ENCODE peak calls at places on chromosomes 11 and 22, in four cellular contexts. One of them, this sample, is unnamed.

GRCh38 chr11:1531961-1532586 is 40.0 kb downstream of the DUSP8 start:
- DNase-seq in HFF-Myc: peak; percentile 32
- DNase-seq in AG10803: peak; percentile 91
- DNase-seq in vagina: no peak
- DNase-seq in this sample: no peak

GRCh38 chr11:123033895-123034294 is 28.0 kb downstream of the HSPA8 start:
- DNase-seq in HFF-Myc: no peak
- DNase-seq in AG10803: no peak
- DNase-seq in vagina: no peak
- DNase-seq in this sample: no peak

GRCh38 chr22:20092477-20092854 is 12.4 kb downstream of the DGCR8 start:
- DNase-seq in HFF-Myc: no peak
- DNase-seq in AG10803: no peak
- DNase-seq in vagina: no peak
- DNase-seq in this sample: no peak

GRCh38 chr11:5937868-5938602 is 4.0 kb upstream of the OR56A3 start:
- DNase-seq in HFF-Myc: no peak
- DNase-seq in AG10803: no peak
- DNase-seq in vagina: no peak
- DNase-seq in this sample: no peak

GRCh38 chr11:123546515-123546914 is 107.9 kb downstream of the SCN3B start:
- DNase-seq in HFF-Myc: no peak
- DNase-seq in AG10803: peak; percentile 92
- DNase-seq in vagina: no peak
- DNase-seq in this sample: no peak

GRCh38 chr11:35103366-35104194 is 35.4 kb upstream of the CD44 start:
- DNase-seq in HFF-Myc: no peak
- DNase-seq in AG10803: peak; percentile 36
- DNase-seq in vagina: no peak
- DNase-seq in this sample: no peak

GRCh38 chr11:9823887-9824385 is 160.1 kb downstream of the SWAP70 start:
- DNase-seq in HFF-Myc: no peak
- DNase-seq in AG10803: no peak
- DNase-seq in vagina: no peak
- DNase-seq in this sample: no peak

GRCh38 chr11:60566773-60567172 is 51.6 kb downstream of the MS4A13 start:
- DNase-seq in HFF-Myc: no peak
- DNase-seq in AG10803: no peak
- DNase-seq in vagina: no peak
- DNase-seq in this sample: no peak

GRCh38 chr22:32801436-32802290 is at the start of gene TIMP3:
- DNase-seq in HFF-Myc: peak; percentile 45
- DNase-seq in AG10803: peak; percentile 86
- DNase-seq in vagina: no peak
- DNase-seq in this sample: no peak

GRCh38 chr11:131609317-131609716 is 238.9 kb downstream of the NTM start:
- DNase-seq in HFF-Myc: no peak
- DNase-seq in AG10803: peak; percentile 95
- DNase-seq in vagina: no peak
- DNase-seq in this sample: no peak

GRCh38 chr11:10657308-10658271 is 36.0 kb downstream of the IRAG1 start:
- DNase-seq in HFF-Myc: no peak
- DNase-seq in AG10803: peak; percentile 53
- DNase-seq in vagina: no peak
- DNase-seq in this sample: peak; percentile 33

GRCh38 chr22:47207387-47207786 is 444.9 kb downstream of the TBC1D22A start:
- DNase-seq in HFF-Myc: no peak
- DNase-seq in AG10803: no peak
- DNase-seq in vagina: peak; percentile 58
- DNase-seq in this sample: no peak

GRCh38 chr11:129375731-129376657 is at the start of gene BARX2:
- DNase-seq in HFF-Myc: peak; percentile 11
- DNase-seq in AG10803: peak; percentile 40
- DNase-seq in vagina: no peak
- DNase-seq in this sample: no peak

GRCh38 chr11:26583550-26583949 is 11.5 kb upstream of the MUC15 start:
- DNase-seq in HFF-Myc: no peak
- DNase-seq in AG10803: no peak
- DNase-seq in vagina: no peak
- DNase-seq in this sample: no peak

GRCh38 chr11:19953342-19953741 is 206.9 kb downstream of the DBX1 start:
- DNase-seq in HFF-Myc: no peak
- DNase-seq in AG10803: peak; percentile 62
- DNase-seq in vagina: no peak
- DNase-seq in this sample: peak; percentile 97

GRCh38 chr11:107202189-107202588 is 183.9 kb upstream of the GUCY1A2 start:
- DNase-seq in HFF-Myc: no peak
- DNase-seq in AG10803: no peak
- DNase-seq in vagina: no peak
- DNase-seq in this sample: no peak

DNA sequence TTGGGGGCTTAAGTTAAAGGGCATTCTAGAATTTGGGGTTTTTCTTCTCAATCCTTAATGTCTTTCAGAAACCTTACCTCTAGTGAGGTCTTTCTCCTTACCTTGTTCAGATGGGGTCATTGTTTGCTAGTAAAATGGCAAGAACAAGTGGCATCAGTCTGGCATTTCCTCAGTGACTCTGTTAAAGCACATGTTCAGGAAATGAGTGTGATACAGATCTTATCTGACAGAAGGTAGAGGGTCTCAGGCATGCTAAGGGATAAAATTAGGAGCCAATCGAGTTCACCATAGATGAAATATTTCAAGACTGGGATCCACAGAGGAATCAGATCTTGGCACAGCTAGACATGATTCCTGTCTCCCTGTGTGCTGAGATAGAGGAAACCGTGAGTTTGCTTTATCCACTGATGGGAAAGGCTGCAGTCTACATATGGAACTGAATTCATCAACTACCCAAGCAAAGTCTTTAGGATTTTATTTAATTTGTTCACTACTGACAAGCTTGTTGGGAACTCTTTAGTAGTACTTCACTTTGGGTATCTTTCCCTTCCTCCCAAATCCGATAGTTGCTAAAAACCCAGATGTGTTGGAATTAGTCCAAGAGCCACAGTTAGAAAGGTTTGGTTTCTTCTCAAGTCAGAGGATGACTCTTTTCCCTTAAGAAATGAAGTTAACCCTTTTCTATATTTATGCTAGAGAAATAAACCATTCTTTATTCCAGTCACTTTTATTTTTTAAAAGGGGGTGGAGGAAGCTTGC is 18.4 kb downstream of the FAM118B start:
- DNase-seq in HFF-Myc: peak; percentile 51
- DNase-seq in AG10803: peak; percentile 65
- DNase-seq in vagina: no peak
- DNase-seq in this sample: no peak
- H3K4me3 ChIP-seq in HFF-Myc: no peak overlapping the region
- H3K4me3 ChIP-seq in AG10803: no peak overlapping the region
- H3K4me3 ChIP-seq in vagina: no peak overlapping the region
- H3K4me3 ChIP-seq in this sample: no peak overlapping the region

GRCh38 chr11:72693271-72693968 is 19.2 kb upstream of the PDE2A start:
- DNase-seq in HFF-Myc: no peak
- DNase-seq in AG10803: no peak
- DNase-seq in vagina: no peak
- DNase-seq in this sample: no peak
- TF ChIP-seq CTCF in HFF-Myc: no peak
- TF ChIP-seq CTCF in AG10803: no peak
- TF ChIP-seq CTCF in vagina: no peak
- TF ChIP-seq CTCF in this sample: peak; percentile 20

GRCh38 chr11:32435511-32435946 is at the start of gene WT1:
- DNase-seq in HFF-Myc: no peak
- DNase-seq in AG10803: no peak
- DNase-seq in vagina: no peak
- DNase-seq in this sample: no peak
- H3K4me3 ChIP-seq in HFF-Myc: no peak within 1 kb of the TSS
- H3K4me3 ChIP-seq in AG10803: no peak within 1 kb of the TSS
- H3K4me3 ChIP-seq in vagina: peak within 1 kb of the TSS; percentile 47
- H3K4me3 ChIP-seq in this sample: peak within 1 kb of the TSS; percentile 48

GRCh38 chr22:26672590-26673468 is 15.4 kb downstream of the MIAT start:
- DNase-seq in HFF-Myc: peak; percentile 87
- DNase-seq in AG10803: peak; percentile 96
- DNase-seq in vagina: no peak
- DNase-seq in this sample: peak; percentile 77

GRCh38 chr22:26673485-26673884 is 16.1 kb downstream of the MIAT start:
- DNase-seq in HFF-Myc: no peak
- DNase-seq in AG10803: peak; percentile 51
- DNase-seq in vagina: no peak
- DNase-seq in this sample: no peak

GRCh38 chr22:26672060-26672471 is 14.7 kb downstream of the MIAT start:
- DNase-seq in HFF-Myc: no peak
- DNase-seq in AG10803: no peak
- DNase-seq in vagina: no peak
- DNase-seq in this sample: no peak

GRCh38 chr22:26675687-26676273 is 18.4 kb downstream of the MIAT start:
- DNase-seq in HFF-Myc: no peak
- DNase-seq in AG10803: no peak
- DNase-seq in vagina: no peak
- DNase-seq in this sample: no peak

DNA sequence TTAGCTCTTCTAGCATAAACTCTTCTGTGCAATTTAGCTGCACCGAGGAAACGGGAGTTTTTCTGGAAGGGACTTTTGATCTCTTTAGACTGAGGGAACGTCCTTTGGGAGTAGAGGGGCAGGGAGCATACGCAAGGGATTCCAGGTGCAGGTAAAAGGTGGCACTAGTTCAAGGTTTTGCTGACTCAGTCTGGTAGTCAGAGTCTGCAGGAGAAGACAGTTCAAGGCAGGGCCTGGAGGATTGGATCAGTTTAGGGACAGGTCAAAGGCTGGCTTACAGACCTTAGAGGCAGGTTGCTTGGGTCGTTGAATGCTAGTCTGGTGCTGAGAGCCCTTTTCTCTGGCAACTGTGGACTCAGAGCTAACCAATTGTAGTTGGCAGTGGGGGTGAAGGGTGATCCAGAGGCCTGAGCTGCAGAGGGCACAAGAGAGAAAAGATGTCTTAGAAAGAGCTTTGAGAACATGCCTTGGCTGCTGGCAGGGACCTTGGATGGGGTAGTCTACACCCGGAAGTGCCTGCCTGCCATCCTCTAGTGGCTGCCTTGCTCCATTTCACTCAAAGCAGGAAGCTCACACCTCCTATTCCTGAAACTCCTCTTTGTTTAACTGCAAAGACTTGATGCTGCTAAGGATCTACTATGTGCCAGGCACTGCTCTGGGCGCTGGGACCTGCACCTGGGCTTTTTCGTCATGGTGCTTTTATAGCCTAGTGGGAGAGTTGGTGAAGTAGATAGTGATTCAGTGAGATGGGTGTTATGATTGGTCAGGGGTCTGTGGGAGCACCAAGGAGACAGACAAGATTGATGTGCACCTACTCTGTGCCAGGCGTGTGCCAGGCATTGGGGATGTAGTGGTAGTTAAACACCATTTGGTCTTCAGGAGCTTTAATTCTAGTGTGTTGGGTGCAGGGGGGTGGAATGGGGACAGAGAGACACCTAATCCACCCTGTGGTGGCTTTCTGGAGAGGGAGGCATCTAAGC is 17.1 kb downstream of the MIAT start:
- DNase-seq in HFF-Myc: no peak
- DNase-seq in AG10803: no peak
- DNase-seq in vagina: no peak
- DNase-seq in this sample: no peak
- TF ChIP-seq CTCF in HFF-Myc: no peak
- TF ChIP-seq CTCF in AG10803: no peak
- TF ChIP-seq CTCF in vagina: no peak
- TF ChIP-seq CTCF in this sample: no peak

GRCh38 chr11:69194396-69194795 is 38.7 kb downstream of the SMIM38 start:
- DNase-seq in HFF-Myc: no peak
- DNase-seq in AG10803: no peak
- DNase-seq in vagina: no peak
- DNase-seq in this sample: no peak

GRCh38 chr11:69194956-69195355 is 39.2 kb downstream of the SMIM38 start:
- DNase-seq in HFF-Myc: no peak
- DNase-seq in AG10803: no peak
- DNase-seq in vagina: no peak
- DNase-seq in this sample: no peak

GRCh38 chr11:69193151-69193550 is 37.4 kb downstream of the SMIM38 start:
- DNase-seq in HFF-Myc: no peak
- DNase-seq in AG10803: no peak
- DNase-seq in vagina: no peak
- DNase-seq in this sample: no peak

GRCh38 chr11:69190796-69191536 is 35.2 kb downstream of the SMIM38 start:
- DNase-seq in HFF-Myc: no peak
- DNase-seq in AG10803: no peak
- DNase-seq in vagina: no peak
- DNase-seq in this sample: no peak

DNA sequence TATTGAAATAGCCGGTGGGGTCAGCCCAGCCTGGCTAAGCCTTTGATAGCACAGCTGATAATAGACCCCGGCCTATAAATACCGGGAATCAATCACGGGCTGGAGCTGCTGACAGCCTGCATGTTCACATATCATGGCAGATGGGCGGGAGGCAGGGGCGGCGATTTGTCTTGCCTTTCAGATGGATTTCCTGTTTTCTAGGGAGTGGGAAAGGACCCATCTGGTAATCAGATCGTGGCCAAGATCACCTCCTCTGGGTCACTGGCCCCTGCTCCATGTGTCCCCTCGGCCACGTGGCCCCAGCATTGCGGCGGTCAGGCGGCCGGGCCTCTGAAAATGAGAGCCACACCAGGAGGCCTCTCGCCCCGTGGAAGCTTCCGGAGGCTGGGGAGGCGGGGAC is 36.5 kb downstream of the SMIM38 start:
- DNase-seq in HFF-Myc: no peak
- DNase-seq in AG10803: no peak
- DNase-seq in vagina: no peak
- DNase-seq in this sample: no peak
- H3K4me3 ChIP-seq in HFF-Myc: no peak overlapping the region
- H3K4me3 ChIP-seq in AG10803: no peak overlapping the region
- H3K4me3 ChIP-seq in vagina: no peak overlapping the region
- H3K4me3 ChIP-seq in this sample: no peak overlapping the region